ENCODE peak calls at places on chromosomes 11 and 22, in eight cellular contexts. One of them, this sample, is unnamed.

GRCh38 chr11:10657308-10658271 is 36.0 kb downstream of the IRAG1 start:
- DNase-seq in choroid plexus epithelial cell: peak
- DNase-seq in MCF 10A: no peak
- DNase-seq in CD14-positive monocyte: no peak
- DNase-seq in cardiac fibroblast: peak
- DNase-seq in nephron progenitor cell: no peak
- DNase-seq in OCI-LY7: no peak
- DNase-seq in CD8-positive, alpha-beta T cell: no peak
- DNase-seq in this sample: no peak

GRCh38 chr11:56911312-56911711 is 77.4 kb upstream of the OR5AK2 start:
- DNase-seq in nephron progenitor cell: no peak
- DNase-seq in choroid plexus epithelial cell: no peak
- DNase-seq in CD14-positive monocyte: no peak
- DNase-seq in MCF 10A: peak
- DNase-seq in OCI-LY7: no peak
- DNase-seq in CD8-positive, alpha-beta T cell: no peak
- DNase-seq in cardiac fibroblast: peak
- DNase-seq in this sample: no peak

GRCh38 chr11:111416231-111416960 is 37.3 kb upstream of the POU2AF1 start:
- DNase-seq in cardiac fibroblast: no peak
- DNase-seq in OCI-LY7: peak
- DNase-seq in CD8-positive, alpha-beta T cell: no peak
- DNase-seq in CD14-positive monocyte: no peak
- DNase-seq in MCF 10A: no peak
- DNase-seq in nephron progenitor cell: no peak
- DNase-seq in choroid plexus epithelial cell: no peak
- DNase-seq in this sample: no peak

GRCh38 chr11:14242198-14242597 is 116.8 kb downstream of the RRAS2 start:
- DNase-seq in CD14-positive monocyte: no peak
- DNase-seq in OCI-LY7: no peak
- DNase-seq in CD8-positive, alpha-beta T cell: no peak
- DNase-seq in cardiac fibroblast: no peak
- DNase-seq in MCF 10A: no peak
- DNase-seq in nephron progenitor cell: no peak
- DNase-seq in choroid plexus epithelial cell: no peak
- DNase-seq in this sample: no peak

GRCh38 chr11:64095286-64095825 is 59.6 kb downstream of the FLRT1 start:
- DNase-seq in choroid plexus epithelial cell: no peak
- DNase-seq in CD8-positive, alpha-beta T cell: no peak
- DNase-seq in OCI-LY7: no peak
- DNase-seq in MCF 10A: no peak
- DNase-seq in CD14-positive monocyte: no peak
- DNase-seq in nephron progenitor cell: no peak
- DNase-seq in cardiac fibroblast: no peak
- DNase-seq in this sample: no peak

GRCh38 chr11:88538088-88538487 is 200.6 kb upstream of the CTSC start:
- DNase-seq in CD8-positive, alpha-beta T cell: no peak
- DNase-seq in nephron progenitor cell: no peak
- DNase-seq in cardiac fibroblast: peak
- DNase-seq in choroid plexus epithelial cell: peak
- DNase-seq in CD14-positive monocyte: no peak
- DNase-seq in OCI-LY7: no peak
- DNase-seq in MCF 10A: peak
- DNase-seq in this sample: no peak

GRCh38 chr11:103007521-103007920 is 52.0 kb upstream of the MMP13 start:
- DNase-seq in MCF 10A: no peak
- DNase-seq in CD14-positive monocyte: no peak
- DNase-seq in OCI-LY7: no peak
- DNase-seq in CD8-positive, alpha-beta T cell: no peak
- DNase-seq in cardiac fibroblast: no peak
- DNase-seq in nephron progenitor cell: no peak
- DNase-seq in choroid plexus epithelial cell: no peak
- DNase-seq in this sample: no peak

GRCh38 chr11:46686886-46687810 is 13.3 kb downstream of the ARHGAP1 start:
- DNase-seq in OCI-LY7: no peak
- DNase-seq in cardiac fibroblast: peak
- DNase-seq in MCF 10A: peak
- DNase-seq in nephron progenitor cell: no peak
- DNase-seq in CD8-positive, alpha-beta T cell: no peak
- DNase-seq in CD14-positive monocyte: no peak
- DNase-seq in choroid plexus epithelial cell: peak
- DNase-seq in this sample: no peak

GRCh38 chr11:76007179-76007578 is 192.2 kb downstream of the UVRAG start:
- DNase-seq in MCF 10A: no peak
- DNase-seq in cardiac fibroblast: no peak
- DNase-seq in OCI-LY7: no peak
- DNase-seq in nephron progenitor cell: no peak
- DNase-seq in choroid plexus epithelial cell: no peak
- DNase-seq in CD8-positive, alpha-beta T cell: no peak
- DNase-seq in CD14-positive monocyte: no peak
- DNase-seq in this sample: no peak

GRCh38 chr11:65672180-65672860 is 9.6 kb upstream of the RELA start:
- DNase-seq in cardiac fibroblast: no peak
- DNase-seq in CD8-positive, alpha-beta T cell: no peak
- DNase-seq in choroid plexus epithelial cell: no peak
- DNase-seq in CD14-positive monocyte: no peak
- DNase-seq in MCF 10A: no peak
- DNase-seq in nephron progenitor cell: no peak
- DNase-seq in OCI-LY7: no peak
- DNase-seq in this sample: no peak

GRCh38 chr11:11735586-11735985 is 106.2 kb upstream of the USP47 start:
- DNase-seq in choroid plexus epithelial cell: no peak
- DNase-seq in CD8-positive, alpha-beta T cell: no peak
- DNase-seq in cardiac fibroblast: no peak
- DNase-seq in nephron progenitor cell: peak
- DNase-seq in OCI-LY7: no peak
- DNase-seq in MCF 10A: no peak
- DNase-seq in CD14-positive monocyte: no peak
- DNase-seq in this sample: no peak

GRCh38 chr22:40709752-40710413 is 30.6 kb downstream of the MCHR1 start:
- DNase-seq in OCI-LY7: no peak
- DNase-seq in CD8-positive, alpha-beta T cell: no peak
- DNase-seq in CD14-positive monocyte: no peak
- DNase-seq in nephron progenitor cell: no peak
- DNase-seq in MCF 10A: no peak
- DNase-seq in cardiac fibroblast: peak
- DNase-seq in choroid plexus epithelial cell: peak
- DNase-seq in this sample: no peak

GRCh38 chr11:77199346-77199745 is 71.3 kb downstream of the MYO7A start:
- DNase-seq in CD8-positive, alpha-beta T cell: no peak
- DNase-seq in nephron progenitor cell: no peak
- DNase-seq in OCI-LY7: no peak
- DNase-seq in cardiac fibroblast: no peak
- DNase-seq in MCF 10A: no peak
- DNase-seq in choroid plexus epithelial cell: no peak
- DNase-seq in CD14-positive monocyte: peak
- DNase-seq in this sample: peak

GRCh38 chr11:80686889-80687288 is 1246.1 kb upstream of the TENM4 start:
- DNase-seq in nephron progenitor cell: no peak
- DNase-seq in CD14-positive monocyte: no peak
- DNase-seq in OCI-LY7: no peak
- DNase-seq in CD8-positive, alpha-beta T cell: no peak
- DNase-seq in MCF 10A: no peak
- DNase-seq in choroid plexus epithelial cell: no peak
- DNase-seq in cardiac fibroblast: no peak
- DNase-seq in this sample: no peak

GRCh38 chr11:10892250-10892649 is 34.4 kb upstream of the ZBED5 start:
- DNase-seq in choroid plexus epithelial cell: no peak
- DNase-seq in nephron progenitor cell: no peak
- DNase-seq in CD14-positive monocyte: peak
- DNase-seq in MCF 10A: no peak
- DNase-seq in OCI-LY7: peak
- DNase-seq in cardiac fibroblast: no peak
- DNase-seq in CD8-positive, alpha-beta T cell: no peak
- DNase-seq in this sample: no peak

GRCh38 chr11:15526032-15526431 is 411.3 kb downstream of the INSC start:
- DNase-seq in MCF 10A: no peak
- DNase-seq in CD14-positive monocyte: no peak
- DNase-seq in CD8-positive, alpha-beta T cell: no peak
- DNase-seq in cardiac fibroblast: no peak
- DNase-seq in OCI-LY7: no peak
- DNase-seq in nephron progenitor cell: no peak
- DNase-seq in choroid plexus epithelial cell: no peak
- DNase-seq in this sample: no peak

DNA sequence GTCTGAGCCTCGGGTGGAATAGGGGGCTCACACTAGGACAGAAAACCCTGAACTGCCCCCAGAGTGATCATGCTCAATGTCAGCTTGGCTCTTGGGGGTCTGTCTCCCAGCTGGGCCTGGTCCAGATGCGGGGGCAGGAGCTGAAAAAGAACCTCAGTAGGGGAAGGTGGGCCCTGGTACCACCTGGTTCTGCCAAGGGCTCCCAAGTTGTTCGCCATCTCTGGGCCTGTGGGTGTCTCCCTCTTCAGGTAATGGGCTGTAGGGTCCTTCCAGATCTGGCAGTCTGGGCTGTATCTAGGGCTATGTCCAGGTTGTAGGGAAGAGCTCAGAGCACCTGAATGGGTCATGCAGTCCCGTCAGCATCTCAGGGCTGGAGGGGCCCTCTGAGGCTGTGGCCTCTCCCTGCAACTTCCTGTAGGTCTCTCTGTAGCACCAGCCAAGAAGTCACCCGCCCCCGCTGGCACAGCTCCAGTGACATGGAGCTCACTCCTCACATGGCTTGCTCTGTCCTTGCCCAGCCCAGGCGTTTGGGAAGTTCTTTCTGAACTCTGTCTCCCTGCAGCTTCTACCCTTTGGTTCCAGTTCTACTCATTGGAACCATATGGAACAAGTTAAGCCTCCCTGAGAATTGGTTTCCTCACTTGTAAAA is 33.0 kb upstream of the SOX10 start:
- DNase-seq in choroid plexus epithelial cell: peak
- DNase-seq in cardiac fibroblast: peak
- DNase-seq in CD8-positive, alpha-beta T cell: no peak
- DNase-seq in CD14-positive monocyte: no peak
- DNase-seq in nephron progenitor cell: no peak
- DNase-seq in OCI-LY7: no peak
- DNase-seq in MCF 10A: peak
- DNase-seq in this sample: no peak
- TF ChIP-seq CTCF in choroid plexus epithelial cell: peak
- TF ChIP-seq CTCF in cardiac fibroblast: no peak
- TF ChIP-seq CTCF in CD8-positive, alpha-beta T cell: no peak
- TF ChIP-seq CTCF in CD14-positive monocyte: no peak
- TF ChIP-seq CTCF in nephron progenitor cell: no peak
- TF ChIP-seq CTCF in OCI-LY7: no peak
- TF ChIP-seq CTCF in MCF 10A: no peak
- TF ChIP-seq CTCF in this sample: peak

GRCh38 chr22:37316405-37316804 is 34.1 kb downstream of the CYTH4 start:
- DNase-seq in CD8-positive, alpha-beta T cell: no peak
- DNase-seq in OCI-LY7: no peak
- DNase-seq in CD14-positive monocyte: no peak
- DNase-seq in choroid plexus epithelial cell: no peak
- DNase-seq in cardiac fibroblast: no peak
- DNase-seq in MCF 10A: no peak
- DNase-seq in nephron progenitor cell: no peak
- DNase-seq in this sample: no peak

GRCh38 chr22:37319469-37319868 is 37.2 kb downstream of the CYTH4 start:
- DNase-seq in cardiac fibroblast: no peak
- DNase-seq in choroid plexus epithelial cell: no peak
- DNase-seq in CD14-positive monocyte: no peak
- DNase-seq in nephron progenitor cell: no peak
- DNase-seq in OCI-LY7: no peak
- DNase-seq in CD8-positive, alpha-beta T cell: no peak
- DNase-seq in MCF 10A: no peak
- DNase-seq in this sample: no peak

GRCh38 chr22:37317698-37318210 is 35.4 kb downstream of the CYTH4 start:
- DNase-seq in CD8-positive, alpha-beta T cell: no peak
- DNase-seq in CD14-positive monocyte: no peak
- DNase-seq in MCF 10A: no peak
- DNase-seq in nephron progenitor cell: no peak
- DNase-seq in OCI-LY7: no peak
- DNase-seq in cardiac fibroblast: no peak
- DNase-seq in choroid plexus epithelial cell: no peak
- DNase-seq in this sample: no peak

GRCh38 chr22:37316875-37317371 is 34.6 kb downstream of the CYTH4 start:
- DNase-seq in CD8-positive, alpha-beta T cell: peak
- DNase-seq in MCF 10A: peak
- DNase-seq in cardiac fibroblast: peak
- DNase-seq in CD14-positive monocyte: peak
- DNase-seq in nephron progenitor cell: peak
- DNase-seq in OCI-LY7: peak
- DNase-seq in choroid plexus epithelial cell: peak
- DNase-seq in this sample: no peak

GRCh38 chr22:37318255-37319109 is 36.2 kb downstream of the CYTH4 start:
- DNase-seq in choroid plexus epithelial cell: no peak
- DNase-seq in OCI-LY7: no peak
- DNase-seq in CD14-positive monocyte: no peak
- DNase-seq in MCF 10A: no peak
- DNase-seq in cardiac fibroblast: no peak
- DNase-seq in CD8-positive, alpha-beta T cell: no peak
- DNase-seq in nephron progenitor cell: no peak
- DNase-seq in this sample: no peak
- TF ChIP-seq CTCF in choroid plexus epithelial cell: peak
- TF ChIP-seq CTCF in OCI-LY7: no peak
- TF ChIP-seq CTCF in CD14-positive monocyte: no peak
- TF ChIP-seq CTCF in MCF 10A: no peak
- TF ChIP-seq CTCF in cardiac fibroblast: no peak
- TF ChIP-seq CTCF in CD8-positive, alpha-beta T cell: no peak
- TF ChIP-seq CTCF in nephron progenitor cell: no peak
- TF ChIP-seq CTCF in this sample: peak

GRCh38 chr11:774873-775592 is 2.3 kb downstream of the GATD1 start:
- DNase-seq in CD14-positive monocyte: no peak
- DNase-seq in choroid plexus epithelial cell: no peak
- DNase-seq in OCI-LY7: no peak
- DNase-seq in MCF 10A: peak
- DNase-seq in cardiac fibroblast: peak
- DNase-seq in nephron progenitor cell: no peak
- DNase-seq in CD8-positive, alpha-beta T cell: no peak
- DNase-seq in this sample: peak
- TF ChIP-seq CTCF in CD14-positive monocyte: no peak
- TF ChIP-seq CTCF in choroid plexus epithelial cell: no peak
- TF ChIP-seq CTCF in OCI-LY7: no peak
- TF ChIP-seq CTCF in MCF 10A: no peak
- TF ChIP-seq CTCF in cardiac fibroblast: no peak
- TF ChIP-seq CTCF in nephron progenitor cell: no peak
- TF ChIP-seq CTCF in CD8-positive, alpha-beta T cell: no peak
- TF ChIP-seq CTCF in this sample: no peak

GRCh38 chr11:3225159-3225758 is 6.6 kb upstream of the MRGPRG start:
- DNase-seq in choroid plexus epithelial cell: no peak
- DNase-seq in CD8-positive, alpha-beta T cell: no peak
- DNase-seq in nephron progenitor cell: no peak
- DNase-seq in cardiac fibroblast: no peak
- DNase-seq in OCI-LY7: no peak
- DNase-seq in MCF 10A: no peak
- DNase-seq in CD14-positive monocyte: no peak
- DNase-seq in this sample: peak

GRCh38 chr11:3226846-3227567 is 5.2 kb downstream of the MRGPRE start:
- DNase-seq in nephron progenitor cell: no peak
- DNase-seq in choroid plexus epithelial cell: no peak
- DNase-seq in CD8-positive, alpha-beta T cell: no peak
- DNase-seq in MCF 10A: no peak
- DNase-seq in OCI-LY7: no peak
- DNase-seq in CD14-positive monocyte: no peak
- DNase-seq in cardiac fibroblast: no peak
- DNase-seq in this sample: no peak

GRCh38 chr11:3227568-3228444 is 4.4 kb downstream of the MRGPRE start:
- DNase-seq in nephron progenitor cell: no peak
- DNase-seq in MCF 10A: no peak
- DNase-seq in choroid plexus epithelial cell: no peak
- DNase-seq in cardiac fibroblast: no peak
- DNase-seq in OCI-LY7: no peak
- DNase-seq in CD14-positive monocyte: no peak
- DNase-seq in CD8-positive, alpha-beta T cell: no peak
- DNase-seq in this sample: peak

GRCh38 chr11:3224730-3225098 is 6.1 kb upstream of the MRGPRG start:
- DNase-seq in nephron progenitor cell: peak
- DNase-seq in MCF 10A: no peak
- DNase-seq in CD14-positive monocyte: no peak
- DNase-seq in CD8-positive, alpha-beta T cell: no peak
- DNase-seq in cardiac fibroblast: no peak
- DNase-seq in OCI-LY7: no peak
- DNase-seq in choroid plexus epithelial cell: no peak
- DNase-seq in this sample: no peak

GRCh38 chr11:3225826-3226750 is 6.1 kb downstream of the MRGPRE start:
- DNase-seq in cardiac fibroblast: no peak
- DNase-seq in CD8-positive, alpha-beta T cell: no peak
- DNase-seq in OCI-LY7: no peak
- DNase-seq in MCF 10A: no peak
- DNase-seq in choroid plexus epithelial cell: no peak
- DNase-seq in nephron progenitor cell: no peak
- DNase-seq in CD14-positive monocyte: no peak
- DNase-seq in this sample: no peak
- TF ChIP-seq CTCF in cardiac fibroblast: no peak
- TF ChIP-seq CTCF in CD8-positive, alpha-beta T cell: no peak
- TF ChIP-seq CTCF in OCI-LY7: no peak
- TF ChIP-seq CTCF in MCF 10A: no peak
- TF ChIP-seq CTCF in choroid plexus epithelial cell: no peak
- TF ChIP-seq CTCF in nephron progenitor cell: no peak
- TF ChIP-seq CTCF in CD14-positive monocyte: peak
- TF ChIP-seq CTCF in this sample: no peak

This sample was measured in chondrocyte.